ENCODE peak calls at places on chromosomes 11 and 22, in seven cellular contexts. S is GM23248, B is astrocyte, R is neural progenitor cell, T is PC-3, E is fibroblast of lung, M is OCI-LY7. V is an unnamed sample.

GRCh38 chr11:116255234-116255953 is 517.4 kb downstream of the BUD13 start:
- DNase-seq in S (no peak), B (no peak), R (no peak), T (no peak), E (no peak), M (no peak), V (no peak)

GRCh38 chr11:45165386-45165785 is 18.9 kb downstream of the PRDM11 start:
- DNase-seq in S (no peak), B (no peak), R (no peak), T (no peak), E (no peak), M (no peak), V (peak; percentile 57)

GRCh38 chr11:84212467-84213390 is 926.6 kb upstream of the CCDC90B start:
- DNase-seq in S (no peak), B (no peak), R (no peak), T (no peak), E (peak; percentile 2), M (no peak), V (no peak)

GRCh38 chr22:43528601-43529360 is 117.0 kb downstream of the MPPED1 start:
- DNase-seq in S (no peak), B (no peak), R (no peak), T (no peak), E (no peak), M (no peak), V (no peak)

GRCh38 chr11:86524603-86525352 is 147.6 kb downstream of the ME3 start:
- DNase-seq in S (peak; percentile 74), B (peak; percentile 77), R (no peak), T (peak; percentile 50), E (peak; percentile 81), M (no peak), V (peak; percentile 90)

GRCh38 chr11:69096473-69096872 is 47.7 kb downstream of the TPCN2 start:
- DNase-seq in S (no peak), B (no peak), R (no peak), T (no peak), E (no peak), M (no peak), V (no peak)

GRCh38 chr11:11510939-11511338 is 110.9 kb downstream of the GALNT18 start:
- DNase-seq in S (no peak), B (peak; percentile 49), R (peak; percentile 46), T (no peak), E (peak; percentile 63), M (no peak), V (no peak)

GRCh38 chr11:1220941-1221721 is 1.7 kb upstream of the MUC5B start:
- DNase-seq in S (no peak), B (no peak), R (no peak), T (no peak), E (no peak), M (no peak), V (peak; percentile 76)

GRCh38 chr11:133956650-133957633 is at the start of gene IGSF9B:
- DNase-seq in S (peak; percentile 83), B (peak; percentile 56), R (peak; percentile 94), T (peak; percentile 74), E (peak; percentile 76), M (peak; percentile 83), V (peak; percentile 99)

GRCh38 chr11:11622772-11623531 is 1.1 kb upstream of the GALNT18 start:
- DNase-seq in S (no peak), B (no peak), R (no peak), T (no peak), E (no peak), M (no peak), V (no peak)

GRCh38 chr22:23218053-23218866 is 38.0 kb downstream of the BCR start:
- DNase-seq in S (no peak), B (no peak), R (no peak), T (no peak), E (no peak), M (no peak), V (no peak)

GRCh38 chr11:6650980-6651379 is 4.6 kb downstream of the DCHS1 start:
- DNase-seq in S (peak; percentile 20), B (peak; percentile 48), R (no peak), T (peak; percentile 58), E (peak; percentile 58), M (no peak), V (no peak)

GRCh38 chr11:58318532-58318931 is 40.3 kb downstream of the OR5B17 start:
- DNase-seq in S (peak; percentile 64), B (no peak), R (no peak), T (no peak), E (no peak), M (no peak), V (no peak)

GRCh38 chr22:46993626-46994025 is 231.2 kb downstream of the TBC1D22A start:
- DNase-seq in S (no peak), B (no peak), R (no peak), T (no peak), E (no peak), M (no peak), V (peak; percentile 36)

GRCh38 chr11:85590848-85591483 is 36.2 kb downstream of the DLG2 start:
- DNase-seq in S (peak; percentile 63), B (peak; percentile 33), R (peak; percentile 49), T (peak; percentile 82), E (peak; percentile 40), M (peak; percentile 35), V (peak; percentile 61)

GRCh38 chr22:32083000-32083399 is 39.9 kb downstream of the SLC5A1 start:
- DNase-seq in S (no peak), B (no peak), R (no peak), T (no peak), E (no peak), M (no peak), V (no peak)
- H2AFZ ChIP-seq in S (no peak overlapping the region), B (no peak overlapping the region), R (no peak overlapping the region), T (no peak overlapping the region), E (no peak overlapping the region), M (no peak overlapping the region), V (no peak overlapping the region)

GRCh38 chr11:32307449-32307848 is 127.9 kb downstream of the WT1 start:
- DNase-seq in S (no peak), B (no peak), R (no peak), T (no peak), E (no peak), M (no peak), V (no peak)

GRCh38 chr11:32307921-32308320 is 127.4 kb downstream of the WT1 start:
- DNase-seq in S (no peak), B (no peak), R (no peak), T (no peak), E (no peak), M (no peak), V (no peak)

GRCh38 chr11:32311351-32312077 is 123.8 kb downstream of the WT1 start:
- DNase-seq in S (no peak), B (no peak), R (no peak), T (peak; percentile 13), E (no peak), M (no peak), V (no peak)

GRCh38 chr11:32310218-32310601 is 125.1 kb downstream of the WT1 start:
- DNase-seq in S (no peak), B (no peak), R (no peak), T (no peak), E (peak; percentile 11), M (no peak), V (no peak)

DNA sequence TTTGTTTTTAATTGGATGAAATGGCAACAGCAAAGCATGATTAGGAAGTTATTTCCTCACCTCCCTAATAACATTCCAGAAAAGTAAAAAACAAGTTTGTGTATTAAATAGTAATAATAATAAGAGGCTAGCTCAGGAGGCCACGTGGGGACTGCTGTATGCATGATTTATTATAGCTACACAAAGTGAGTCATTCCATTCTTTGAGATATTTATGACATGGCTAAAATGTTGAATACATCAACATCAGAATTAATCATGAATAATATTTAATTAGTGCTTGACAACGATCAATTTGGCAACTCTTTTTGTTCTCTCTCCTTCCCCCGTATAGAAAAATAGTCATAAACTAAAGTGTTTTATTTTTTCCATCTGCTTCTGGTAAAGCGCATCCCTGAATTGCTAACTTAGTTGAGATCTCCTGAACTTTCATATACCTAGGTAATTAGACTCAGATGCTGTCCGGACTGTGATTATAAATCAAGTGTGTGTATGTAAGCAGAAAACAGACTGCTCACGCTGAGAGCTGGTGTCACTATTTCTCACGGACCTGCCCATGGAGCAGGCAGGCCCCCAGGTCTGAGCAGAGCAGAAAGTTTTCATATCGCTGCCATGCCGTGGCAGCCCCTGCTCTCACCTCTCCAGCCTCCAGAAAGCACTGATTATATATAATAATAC is 125.7 kb downstream of the WT1 start:
- DNase-seq in S (peak; percentile 3), B (no peak), R (no peak), T (peak; percentile 35), E (no peak), M (no peak), V (no peak)
- H3K9me3 ChIP-seq in S (no peaks in the 10 kb centered on the region), B (no peaks in the 10 kb centered on the region), R (no peaks in the 10 kb centered on the region), T (no peaks in the 10 kb centered on the region), E (no peaks in the 10 kb centered on the region), M (no peaks in the 10 kb centered on the region), V (no peaks in the 10 kb centered on the region)

GRCh38 chr11:122677256-122677655 is 21.7 kb downstream of the UBASH3B start:
- DNase-seq in S (no peak), B (no peak), R (no peak), T (no peak), E (no peak), M (no peak), V (no peak)

GRCh38 chr11:122678406-122678805 is 22.9 kb downstream of the UBASH3B start:
- DNase-seq in S (no peak), B (no peak), R (no peak), T (no peak), E (no peak), M (no peak), V (no peak)

GRCh38 chr11:122673706-122674105 is 18.2 kb downstream of the UBASH3B start:
- DNase-seq in S (peak; percentile 47), B (peak; percentile 32), R (no peak), T (peak; percentile 55), E (peak; percentile 29), M (no peak), V (no peak)

GRCh38 chr11:122679441-122679840 is 23.9 kb downstream of the UBASH3B start:
- DNase-seq in S (no peak), B (no peak), R (no peak), T (no peak), E (no peak), M (no peak), V (no peak)

GRCh38 chr11:122676638-122677037 is 21.1 kb downstream of the UBASH3B start:
- DNase-seq in S (no peak), B (no peak), R (no peak), T (peak; percentile 87), E (no peak), M (no peak), V (no peak)
- H3K4me2 ChIP-seq in S (no peak overlapping the region), B (no peak overlapping the region), R (no peak overlapping the region), T (peak overlapping the region; percentile 17), E (no peak overlapping the region), M (no peak overlapping the region), V (no peak overlapping the region)

DNA sequence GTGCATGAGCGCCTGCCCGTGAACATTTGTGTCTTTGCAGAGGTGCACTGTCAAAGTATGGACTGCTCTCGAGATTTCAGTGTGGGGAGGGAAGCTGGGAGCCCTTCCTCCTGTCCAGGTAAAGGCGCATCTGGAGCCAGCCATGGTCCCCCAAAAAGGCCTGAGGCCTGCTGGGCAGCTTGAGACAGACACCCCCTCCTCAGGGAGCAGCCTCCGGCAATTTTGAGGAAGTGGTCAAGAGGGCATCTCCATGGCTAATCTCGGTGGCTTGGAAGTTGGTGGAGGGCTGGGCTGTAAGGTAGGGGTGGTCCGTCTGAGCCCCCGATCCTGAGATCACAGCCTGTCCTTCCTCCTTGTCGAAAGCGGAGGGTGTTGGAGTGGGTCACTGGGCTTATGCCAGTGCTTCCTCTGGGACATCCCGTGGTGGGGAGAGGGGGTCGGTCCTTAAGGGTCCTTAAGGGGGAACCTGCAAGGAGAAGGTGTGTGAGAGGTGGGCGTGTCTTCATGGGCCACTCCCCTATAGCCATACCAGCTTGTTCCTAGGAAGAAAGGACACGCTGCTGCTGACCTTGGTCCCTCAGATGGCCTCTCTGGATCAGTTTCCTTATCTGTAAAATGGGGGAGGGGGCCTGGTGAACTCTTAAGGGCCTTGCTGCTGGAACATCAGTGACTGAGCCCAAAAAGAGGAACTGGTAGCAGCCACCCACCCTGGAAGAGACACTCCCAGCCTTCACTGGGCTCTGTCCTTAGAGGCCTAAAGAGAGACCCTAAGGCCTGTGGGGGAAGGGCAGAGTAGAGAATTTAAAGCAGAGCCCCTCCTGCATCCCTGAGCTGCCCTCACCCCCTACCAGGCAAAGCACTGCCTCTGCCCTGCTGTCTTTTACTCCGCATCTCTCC is 2.6 kb downstream of the KCNC1 start:
- DNase-seq in S (no peak), B (no peak), R (no peak), T (no peak), E (no peak), M (no peak), V (peak; percentile 76)
- H2AFZ ChIP-seq in S (no peak overlapping the region), B (no peak overlapping the region), R (no peak overlapping the region), T (no peak overlapping the region), E (no peak overlapping the region), M (no peak overlapping the region), V (no peak overlapping the region)

V was measured in osteoblast.